ENCODE peak calls at places on chromosomes 11 and 22, in eight cellular contexts. M is upper lobe of right lung, C is AG09319, Q is fibroblast of lung, D is neural progenitor cell, L is IMR-90, U is astrocyte of the cerebellum, G is GM10248. X is an unnamed sample.
A peak's percentile ranks its signal among the peaks of the same experiment; 100 is the strongest.

GRCh38 chr11:1226981-1227550 is 4.2 kb downstream of the MUC5B start:
- DNase-seq in G (no peak), U (no peak), D (peak; percentile 44), L (peak; percentile 4), M (no peak), Q (no peak), C (no peak), X (no peak)

GRCh38 chr22:22201925-22202343 is 42.7 kb upstream of the VPREB1 start:
- DNase-seq in G (no peak), M (no peak), Q (no peak), C (no peak), L (no peak), D (no peak), U (no peak), X (no peak)

GRCh38 chr11:100863080-100863581 is 176.0 kb downstream of the ARHGAP42 start:
- DNase-seq in U (peak; percentile 95), Q (peak; percentile 99), D (peak; percentile 46), C (peak; percentile 97), L (peak; percentile 95), G (no peak), M (no peak), X (peak; percentile 29)

GRCh38 chr11:128399186-128399585 is 188.2 kb downstream of the ETS1 start:
- DNase-seq in U (no peak), D (no peak), Q (peak; percentile 62), M (no peak), L (peak; percentile 87), C (peak; percentile 57), G (no peak), X (no peak)

GRCh38 chr11:73228268-73229134 is 10.4 kb downstream of the P2RY2 start:
- DNase-seq in U (no peak), C (no peak), L (no peak), D (peak; percentile 1), Q (no peak), G (no peak), M (peak; percentile 21), X (peak; percentile 5)

GRCh38 chr22:35777335-35777975 is 59.8 kb downstream of the APOL5 start:
- DNase-seq in D (no peak), C (no peak), U (peak; percentile 49), L (peak; percentile 92), Q (peak; percentile 92), G (no peak), M (no peak), X (no peak)

GRCh38 chr22:44438056-44438455 is 60.0 kb downstream of the RTL6 start:
- DNase-seq in C (no peak), Q (no peak), L (no peak), D (peak; percentile 41), U (no peak), G (no peak), M (peak; percentile 48), X (no peak)

GRCh38 chr11:33211588-33211987 is 45.6 kb upstream of the HIPK3 start:
- DNase-seq in G (no peak), Q (no peak), D (no peak), M (no peak), U (no peak), L (no peak), C (no peak), X (no peak)

GRCh38 chr11:113473983-113474361 is 1.2 kb downstream of the DRD2 start:
- DNase-seq in U (no peak), G (no peak), L (no peak), Q (no peak), M (no peak), D (no peak), C (no peak), X (no peak)

GRCh38 chr11:129458756-129459535 is 83.3 kb downstream of the BARX2 start:
- DNase-seq in G (no peak), D (no peak), U (no peak), L (no peak), Q (no peak), M (no peak), C (no peak), X (no peak)

GRCh38 chr22:23755711-23756110 is 1.5 kb upstream of the VPREB3 start:
- DNase-seq in G (no peak), L (no peak), Q (no peak), C (no peak), U (no peak), M (no peak), D (no peak), X (no peak)

GRCh38 chr22:49308300-49308699 is 519.4 kb downstream of the BRD1 start:
- DNase-seq in D (no peak), G (no peak), C (no peak), M (no peak), L (no peak), U (no peak), Q (no peak), X (no peak)

DNA sequence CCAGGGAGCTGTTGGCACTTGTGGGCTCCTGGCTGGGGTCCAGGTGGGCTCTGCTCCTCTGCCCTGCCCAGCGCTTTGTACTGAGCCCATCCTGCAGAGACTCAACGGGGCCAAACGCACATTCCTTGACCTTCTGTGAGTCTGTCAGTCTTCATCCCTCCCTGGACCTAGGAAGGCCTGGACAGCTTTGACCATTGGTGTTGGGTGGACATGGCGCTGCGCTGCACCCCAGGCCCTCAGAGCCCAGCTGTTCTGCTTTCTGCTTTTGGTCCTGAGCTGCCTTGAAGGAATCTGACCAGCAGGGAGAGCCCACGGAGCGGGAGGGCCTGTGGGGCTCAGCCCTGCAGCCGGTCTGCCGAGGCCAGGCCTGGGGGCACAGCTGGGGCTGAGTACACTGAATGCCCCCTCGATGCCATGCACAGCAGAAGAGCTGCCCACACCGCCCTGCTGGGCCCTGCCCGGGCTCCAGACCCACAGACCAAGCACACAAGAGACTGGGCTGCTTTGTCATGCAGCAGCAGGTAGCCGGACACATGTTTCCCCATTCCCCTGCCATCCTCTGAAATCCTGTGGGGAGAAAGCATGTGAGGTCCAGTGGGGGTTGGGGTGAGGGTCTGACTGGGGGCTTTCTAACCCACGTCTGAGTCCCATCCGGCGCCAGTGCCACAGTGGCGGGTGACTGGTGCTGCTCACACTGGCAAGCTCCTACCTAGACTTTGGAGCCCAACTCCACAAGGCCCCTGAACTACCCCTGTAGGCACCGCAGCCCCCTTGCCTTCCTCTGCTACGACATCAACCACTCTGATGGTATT is 24.1 kb upstream of the CCDC188 start:
- DNase-seq in Q (peak; percentile 15), U (no peak), D (peak; percentile 62), G (no peak), C (no peak), M (no peak), L (peak; percentile 9), X (no peak)
- TF ChIP-seq CTCF in Q (peak; percentile 15), U (peak; percentile 44), D (peak; percentile 44), G (no peak), C (peak; percentile 11), M (no peak), L (peak; percentile 39), X (no peak)

DNA sequence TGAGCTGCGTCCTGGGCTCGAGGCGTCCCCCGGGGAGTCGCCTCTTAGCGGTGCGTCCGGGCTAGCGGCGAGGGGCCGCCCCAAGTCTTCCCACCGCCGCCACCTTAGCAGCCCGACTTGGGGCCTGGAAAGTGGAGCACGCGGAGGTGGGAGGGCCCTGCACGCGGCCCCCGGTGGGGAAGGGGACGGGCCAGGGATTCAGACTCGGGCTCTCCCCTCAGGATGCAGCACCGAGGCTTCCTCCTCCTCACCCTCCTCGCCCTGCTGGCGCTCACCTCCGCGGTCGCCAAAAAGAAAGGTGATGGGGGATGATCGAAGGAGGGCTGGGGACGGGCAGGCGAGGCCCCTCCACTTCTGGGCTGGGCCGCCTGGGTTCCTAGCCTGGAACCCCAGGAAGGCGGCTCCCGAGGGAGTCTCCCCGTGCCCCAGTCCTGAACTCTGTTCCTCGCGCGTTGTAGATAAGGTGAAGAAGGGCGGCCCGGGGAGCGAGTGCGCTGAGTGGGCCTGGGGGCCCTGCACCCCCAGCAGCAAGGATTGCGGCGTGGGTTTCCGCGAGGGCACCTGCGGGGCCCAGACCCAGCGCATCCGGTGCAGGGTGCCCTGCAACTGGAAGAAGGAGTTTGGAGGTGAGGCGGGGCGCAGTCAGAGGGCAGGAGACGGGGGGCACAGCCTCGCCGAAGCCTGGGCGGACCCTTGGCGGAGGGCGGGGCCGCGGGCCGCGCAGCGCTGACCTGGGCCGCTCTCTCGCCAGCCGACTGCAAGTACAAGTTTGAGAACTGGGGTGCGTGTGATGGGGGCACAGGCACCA is 571 bp downstream of the MDK start:
- DNase-seq in L (no peak), M (no peak), U (no peak), D (peak; percentile 62), C (no peak), Q (peak; percentile 42), G (peak; percentile 51), X (no peak)
- TF ChIP-seq CTCF in L (no peak), M (no peak), U (no peak), D (no peak), C (no peak), Q (no peak), G (no peak), X (peak; percentile 3)

GRCh38 chr22:24772493-24773220 is 1.9 kb downstream of the PIWIL3 start:
- DNase-seq in C (no peak), G (no peak), D (peak; percentile 83), L (peak; percentile 54), U (peak; percentile 35), M (no peak), Q (peak; percentile 22), X (no peak)
- TF ChIP-seq CTCF in C (peak; percentile 39), G (no peak), D (peak; percentile 72), L (peak; percentile 74), U (peak; percentile 78), M (peak; percentile 18), Q (peak; percentile 43), X (peak; percentile 5)

GRCh38 chr11:8079111-8079675 is 1.8 kb upstream of the TUB start:
- DNase-seq in M (no peak), G (no peak), D (no peak), Q (no peak), U (no peak), L (no peak), C (no peak), X (no peak)

GRCh38 chr11:8082391-8083087 is 1.5 kb downstream of the TUB start:
- DNase-seq in U (no peak), G (no peak), L (no peak), M (peak; percentile 19), Q (no peak), C (no peak), D (peak; percentile 83), X (peak; percentile 58)

GRCh38 chr11:8081591-8082021 is 595 bp downstream of the TUB start:
- DNase-seq in D (peak; percentile 37), Q (peak; percentile 16), G (no peak), C (no peak), U (no peak), L (peak; percentile 22), M (no peak), X (no peak)

GRCh38 chr11:8080069-8080670 is 841 bp upstream of the TUB start:
- DNase-seq in M (no peak), U (no peak), D (no peak), G (no peak), L (no peak), C (no peak), Q (no peak), X (no peak)

DNA sequence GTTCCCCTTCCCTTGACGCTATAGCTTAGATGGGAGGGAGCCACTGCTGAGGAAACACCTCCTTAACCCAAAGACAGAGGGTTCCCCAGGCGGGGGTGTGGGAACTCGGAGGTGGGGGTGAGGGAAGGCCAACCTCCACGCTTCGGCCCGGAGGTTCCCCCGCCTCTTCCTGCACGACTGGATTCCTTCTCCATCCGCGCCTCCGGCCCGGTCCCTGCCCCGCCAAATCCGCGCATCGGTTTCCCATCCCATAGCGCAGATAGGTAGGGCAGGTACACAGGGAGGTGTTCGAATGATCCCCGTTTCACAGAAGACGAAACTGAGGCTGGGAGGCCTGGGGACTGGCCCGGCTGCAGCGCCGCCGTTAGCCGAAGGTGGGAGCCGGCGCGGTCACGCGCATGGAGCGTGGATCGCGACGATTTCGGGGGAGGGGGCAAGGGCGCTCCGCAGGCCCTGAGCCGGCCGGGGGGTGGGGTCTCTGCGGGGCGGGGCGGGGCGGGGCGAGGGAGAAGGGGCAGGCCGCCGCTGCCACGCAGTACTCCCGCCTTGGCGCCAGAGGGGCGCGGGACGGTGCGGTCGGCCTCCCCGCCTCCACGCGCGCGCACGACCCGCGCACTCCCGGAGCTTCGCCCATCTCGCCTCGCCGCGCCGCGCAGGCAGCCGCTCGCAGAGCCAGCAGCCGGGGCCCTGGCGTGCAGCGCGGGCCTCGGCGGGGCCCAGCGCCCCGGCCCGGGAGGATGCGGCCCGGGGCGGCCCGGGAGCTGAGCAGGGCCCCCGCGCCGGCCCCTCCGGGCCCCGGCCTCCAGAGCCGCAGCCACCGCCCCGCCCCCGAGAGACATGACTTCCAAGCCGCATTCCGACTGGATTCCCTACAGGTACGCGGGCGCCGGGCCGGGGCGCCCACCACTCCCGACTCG is at the start of gene TUB:
- DNase-seq in U (no peak), L (no peak), G (no peak), D (peak; percentile 78), C (no peak), M (no peak), Q (peak; percentile 28), X (no peak)
- TF ChIP-seq CTCF in U (no peak), L (no peak), G (no peak), D (no peak), C (no peak), M (no peak), Q (no peak), X (peak; percentile 25)

X was measured in uterus.